ENCODE peak calls at places on chromosome 2, in four cellular contexts. One of them, this sample, is unnamed.

GRCh38 chr2:111975819-111976218 is 77.4 kb downstream of the MERTK start:
- DNase-seq in heart left ventricle: no peak
- DNase-seq in A549: no peak
- DNase-seq in esophagus squamous epithelium: no peak
- DNase-seq in this sample: no peak

GRCh38 chr2:70964596-70965386 is 13.6 kb upstream of the ANKRD53 start:
- DNase-seq in heart left ventricle: peak
- DNase-seq in A549: peak
- DNase-seq in esophagus squamous epithelium: no peak
- DNase-seq in this sample: no peak

GRCh38 chr2:110173523-110173922 is 31.3 kb downstream of the NPHP1 start:
- DNase-seq in heart left ventricle: no peak
- DNase-seq in A549: peak
- DNase-seq in esophagus squamous epithelium: no peak
- DNase-seq in this sample: no peak

GRCh38 chr2:6812857-6813530 is 52.7 kb downstream of the CMPK2 start:
- DNase-seq in heart left ventricle: no peak
- DNase-seq in A549: no peak
- DNase-seq in esophagus squamous epithelium: no peak
- DNase-seq in this sample: no peak

GRCh38 chr2:75002007-75002406 is 43.6 kb downstream of the POLE4 start:
- DNase-seq in heart left ventricle: no peak
- DNase-seq in A549: no peak
- DNase-seq in esophagus squamous epithelium: no peak
- DNase-seq in this sample: no peak

GRCh38 chr2:71466301-71467179 is 13.2 kb downstream of the DYSF start:
- DNase-seq in heart left ventricle: peak
- DNase-seq in A549: peak
- DNase-seq in esophagus squamous epithelium: no peak
- DNase-seq in this sample: no peak

GRCh38 chr2:156435392-156435724 is 821 bp upstream of the GPD2 start:
- DNase-seq in heart left ventricle: no peak
- DNase-seq in A549: no peak
- DNase-seq in esophagus squamous epithelium: no peak
- DNase-seq in this sample: no peak

GRCh38 chr2:189498205-189498604 is 56.9 kb downstream of the WDR75 start:
- DNase-seq in heart left ventricle: peak
- DNase-seq in A549: peak
- DNase-seq in esophagus squamous epithelium: no peak
- DNase-seq in this sample: no peak

GRCh38 chr2:11744631-11745394 is 1.6 kb upstream of the LPIN1 start:
- DNase-seq in heart left ventricle: peak
- DNase-seq in A549: peak
- DNase-seq in esophagus squamous epithelium: no peak
- DNase-seq in this sample: no peak

GRCh38 chr2:30225131-30225762 is 6.1 kb upstream of the LBH start:
- DNase-seq in heart left ventricle: peak
- DNase-seq in A549: no peak
- DNase-seq in esophagus squamous epithelium: no peak
- DNase-seq in this sample: no peak

GRCh38 chr2:68800517-68800916 is 65.9 kb downstream of the ARHGAP25 start:
- DNase-seq in heart left ventricle: no peak
- DNase-seq in A549: no peak
- DNase-seq in esophagus squamous epithelium: no peak
- DNase-seq in this sample: no peak

GRCh38 chr2:48715042-48715899 is 40.3 kb downstream of the LHCGR start:
- DNase-seq in heart left ventricle: peak
- DNase-seq in A549: peak
- DNase-seq in esophagus squamous epithelium: no peak
- DNase-seq in this sample: no peak

GRCh38 chr2:29108225-29108624 is 7.0 kb upstream of the CLIP4 start:
- DNase-seq in heart left ventricle: no peak
- DNase-seq in A549: peak
- DNase-seq in esophagus squamous epithelium: no peak
- DNase-seq in this sample: peak

GRCh38 chr2:29042581-29043075 is 31.7 kb downstream of the PCARE start:
- DNase-seq in heart left ventricle: peak
- DNase-seq in A549: peak
- DNase-seq in esophagus squamous epithelium: no peak
- DNase-seq in this sample: no peak

GRCh38 chr2:10619643-10620042 is 70.1 kb downstream of the NOL10 start:
- DNase-seq in heart left ventricle: no peak
- DNase-seq in A549: no peak
- DNase-seq in esophagus squamous epithelium: no peak
- DNase-seq in this sample: no peak

GRCh38 chr2:215736653-215737290 is 276.6 kb downstream of the MREG start:
- DNase-seq in heart left ventricle: no peak
- DNase-seq in A549: peak
- DNase-seq in esophagus squamous epithelium: no peak
- DNase-seq in this sample: no peak

GRCh38 chr2:111094686-111095085 is 26.0 kb upstream of the BCL2L11 start:
- DNase-seq in heart left ventricle: no peak
- DNase-seq in A549: no peak
- DNase-seq in esophagus squamous epithelium: no peak
- DNase-seq in this sample: no peak

GRCh38 chr2:70173520-70173919 is 17.3 kb downstream of the C2orf42 start:
- DNase-seq in heart left ventricle: no peak
- DNase-seq in A549: no peak
- DNase-seq in esophagus squamous epithelium: no peak
- DNase-seq in this sample: no peak

GRCh38 chr2:232880764-232881351 is 10.8 kb downstream of the SNORC start:
- DNase-seq in heart left ventricle: no peak
- DNase-seq in A549: no peak
- DNase-seq in esophagus squamous epithelium: no peak
- DNase-seq in this sample: no peak

GRCh38 chr2:215713393-215713792 is 277.5 kb upstream of the FN1 start:
- DNase-seq in heart left ventricle: no peak
- DNase-seq in A549: peak
- DNase-seq in esophagus squamous epithelium: no peak
- DNase-seq in this sample: peak

GRCh38 chr2:130756721-130757195 is 1.4 kb downstream of the AMER3 start:
- DNase-seq in heart left ventricle: no peak
- DNase-seq in A549: no peak
- DNase-seq in esophagus squamous epithelium: no peak
- DNase-seq in this sample: no peak

GRCh38 chr2:234275515-234275914 is 221.4 kb downstream of the ARL4C start:
- DNase-seq in heart left ventricle: no peak
- DNase-seq in A549: no peak
- DNase-seq in esophagus squamous epithelium: no peak
- DNase-seq in this sample: no peak

GRCh38 chr2:231104115-231104713 is 20.6 kb downstream of the HTR2B start:
- DNase-seq in heart left ventricle: no peak
- DNase-seq in A549: peak
- DNase-seq in esophagus squamous epithelium: peak
- DNase-seq in this sample: peak

GRCh38 chr2:62992561-62992960 is 58.1 kb upstream of the OTX1 start:
- DNase-seq in heart left ventricle: no peak
- DNase-seq in A549: no peak
- DNase-seq in esophagus squamous epithelium: no peak
- DNase-seq in this sample: no peak

GRCh38 chr2:240920783-240921231 is 14.7 kb downstream of the CROCC2 start:
- DNase-seq in heart left ventricle: peak
- DNase-seq in A549: no peak
- DNase-seq in esophagus squamous epithelium: no peak
- DNase-seq in this sample: no peak

GRCh38 chr2:160292225-160292624 is 92.2 kb upstream of the ITGB6 start:
- DNase-seq in heart left ventricle: no peak
- DNase-seq in A549: no peak
- DNase-seq in esophagus squamous epithelium: no peak
- DNase-seq in this sample: no peak
- TF ChIP-seq CTCF in heart left ventricle: peak
- TF ChIP-seq CTCF in A549: no peak
- TF ChIP-seq CTCF in esophagus squamous epithelium: no peak
- TF ChIP-seq CTCF in this sample: no peak

GRCh38 chr2:195202163-195202845 is 454.7 kb upstream of the SLC39A10 start:
- DNase-seq in heart left ventricle: no peak
- DNase-seq in A549: no peak
- DNase-seq in esophagus squamous epithelium: no peak
- DNase-seq in this sample: no peak
- TF ChIP-seq CTCF in heart left ventricle: no peak
- TF ChIP-seq CTCF in A549: no peak
- TF ChIP-seq CTCF in esophagus squamous epithelium: no peak
- TF ChIP-seq CTCF in this sample: no peak

GRCh38 chr2:176854062-176854461 is 358.5 kb upstream of the HNRNPA3 start:
- DNase-seq in heart left ventricle: no peak
- DNase-seq in A549: no peak
- DNase-seq in esophagus squamous epithelium: no peak
- DNase-seq in this sample: no peak

GRCh38 chr2:176854878-176855277 is 357.7 kb upstream of the HNRNPA3 start:
- DNase-seq in heart left ventricle: no peak
- DNase-seq in A549: no peak
- DNase-seq in esophagus squamous epithelium: no peak
- DNase-seq in this sample: no peak

GRCh38 chr2:176856645-176857044 is 355.9 kb upstream of the HNRNPA3 start:
- DNase-seq in heart left ventricle: no peak
- DNase-seq in A549: no peak
- DNase-seq in esophagus squamous epithelium: no peak
- DNase-seq in this sample: no peak

GRCh38 chr2:176848844-176849243 is 363.8 kb upstream of the HNRNPA3 start:
- DNase-seq in heart left ventricle: no peak
- DNase-seq in A549: no peak
- DNase-seq in esophagus squamous epithelium: no peak
- DNase-seq in this sample: no peak

GRCh38 chr2:176852667-176853066 is 359.9 kb upstream of the HNRNPA3 start:
- DNase-seq in heart left ventricle: no peak
- DNase-seq in A549: no peak
- DNase-seq in esophagus squamous epithelium: no peak
- DNase-seq in this sample: no peak
- TF ChIP-seq CTCF in heart left ventricle: no peak
- TF ChIP-seq CTCF in A549: no peak
- TF ChIP-seq CTCF in esophagus squamous epithelium: no peak
- TF ChIP-seq CTCF in this sample: no peak

GRCh38 chr2:146997488-146997887 is 847.3 kb upstream of the ACVR2A start:
- DNase-seq in heart left ventricle: no peak
- DNase-seq in A549: no peak
- DNase-seq in esophagus squamous epithelium: no peak
- DNase-seq in this sample: no peak
- TF ChIP-seq CTCF in heart left ventricle: no peak
- TF ChIP-seq CTCF in A549: no peak
- TF ChIP-seq CTCF in esophagus squamous epithelium: no peak
- TF ChIP-seq CTCF in this sample: no peak

GRCh38 chr2:100870652-100871531 is 51.0 kb downstream of the NPAS2 start:
- DNase-seq in heart left ventricle: no peak
- DNase-seq in A549: no peak
- DNase-seq in esophagus squamous epithelium: no peak
- DNase-seq in this sample: no peak
- TF ChIP-seq CTCF in heart left ventricle: no peak
- TF ChIP-seq CTCF in A549: peak
- TF ChIP-seq CTCF in esophagus squamous epithelium: no peak
- TF ChIP-seq CTCF in this sample: peak

This sample was measured in AG09319.